ENCODE peak calls at places on chromosomes 16 and 17, in five cellular contexts. One of them, this sample, is unnamed.

GRCh38 chr17:77692571-77693161 is 265.8 kb upstream of the TNRC6C start:
- DNase-seq in activated CD4-positive, alpha-beta T cell treated with anti-CD3 and anti-CD28 coated beads for 24 hours: no peak
- DNase-seq in heart left ventricle: no peak
- DNase-seq in RWPE1: peak
- DNase-seq in psoas muscle: no peak
- DNase-seq in this sample: no peak

GRCh38 chr16:168424-168823 is 2.6 kb downstream of the HBM start:
- DNase-seq in activated CD4-positive, alpha-beta T cell treated with anti-CD3 and anti-CD28 coated beads for 24 hours: no peak
- DNase-seq in heart left ventricle: no peak
- DNase-seq in RWPE1: no peak
- DNase-seq in psoas muscle: no peak
- DNase-seq in this sample: no peak

GRCh38 chr17:69592692-69593350 is 178.3 kb downstream of the MAP2K6 start:
- DNase-seq in activated CD4-positive, alpha-beta T cell treated with anti-CD3 and anti-CD28 coated beads for 24 hours: no peak
- DNase-seq in heart left ventricle: no peak
- DNase-seq in RWPE1: no peak
- DNase-seq in psoas muscle: no peak
- DNase-seq in this sample: no peak

GRCh38 chr17:75983501-75984181 is 4.6 kb downstream of the TEN1 start:
- DNase-seq in activated CD4-positive, alpha-beta T cell treated with anti-CD3 and anti-CD28 coated beads for 24 hours: no peak
- DNase-seq in heart left ventricle: no peak
- DNase-seq in RWPE1: no peak
- DNase-seq in psoas muscle: no peak
- DNase-seq in this sample: no peak

GRCh38 chr17:63418540-63418939 is 27.6 kb downstream of the CYB561 start:
- DNase-seq in activated CD4-positive, alpha-beta T cell treated with anti-CD3 and anti-CD28 coated beads for 24 hours: no peak
- DNase-seq in heart left ventricle: no peak
- DNase-seq in RWPE1: no peak
- DNase-seq in psoas muscle: no peak
- DNase-seq in this sample: no peak

GRCh38 chr16:84243732-84244131 is 3.9 kb upstream of the KCNG4 start:
- DNase-seq in activated CD4-positive, alpha-beta T cell treated with anti-CD3 and anti-CD28 coated beads for 24 hours: no peak
- DNase-seq in heart left ventricle: no peak
- DNase-seq in RWPE1: no peak
- DNase-seq in psoas muscle: no peak
- DNase-seq in this sample: no peak

GRCh38 chr17:4329838-4330237 is 36.6 kb downstream of the UBE2G1 start:
- DNase-seq in activated CD4-positive, alpha-beta T cell treated with anti-CD3 and anti-CD28 coated beads for 24 hours: no peak
- DNase-seq in heart left ventricle: no peak
- DNase-seq in RWPE1: peak
- DNase-seq in psoas muscle: no peak
- DNase-seq in this sample: no peak

GRCh38 chr17:65163990-65164495 is 26.9 kb downstream of the RGS9 start:
- DNase-seq in activated CD4-positive, alpha-beta T cell treated with anti-CD3 and anti-CD28 coated beads for 24 hours: peak
- DNase-seq in heart left ventricle: no peak
- DNase-seq in RWPE1: peak
- DNase-seq in psoas muscle: no peak
- DNase-seq in this sample: no peak

GRCh38 chr17:68080411-68081150 is 45.0 kb downstream of the KPNA2 start:
- DNase-seq in activated CD4-positive, alpha-beta T cell treated with anti-CD3 and anti-CD28 coated beads for 24 hours: no peak
- DNase-seq in heart left ventricle: no peak
- DNase-seq in RWPE1: no peak
- DNase-seq in psoas muscle: no peak
- DNase-seq in this sample: no peak

GRCh38 chr17:72097144-72097543 is 23.7 kb upstream of the SOX9 start:
- DNase-seq in activated CD4-positive, alpha-beta T cell treated with anti-CD3 and anti-CD28 coated beads for 24 hours: no peak
- DNase-seq in heart left ventricle: no peak
- DNase-seq in RWPE1: peak
- DNase-seq in psoas muscle: no peak
- DNase-seq in this sample: no peak

GRCh38 chr17:56908061-56908542 is 5.7 kb downstream of the TRIM25 start:
- DNase-seq in activated CD4-positive, alpha-beta T cell treated with anti-CD3 and anti-CD28 coated beads for 24 hours: no peak
- DNase-seq in heart left ventricle: peak
- DNase-seq in RWPE1: no peak
- DNase-seq in psoas muscle: peak
- DNase-seq in this sample: no peak

GRCh38 chr16:22232277-22233049 is 26.4 kb downstream of the EEF2K start:
- DNase-seq in activated CD4-positive, alpha-beta T cell treated with anti-CD3 and anti-CD28 coated beads for 24 hours: peak
- DNase-seq in heart left ventricle: no peak
- DNase-seq in RWPE1: peak
- DNase-seq in psoas muscle: no peak
- DNase-seq in this sample: no peak

GRCh38 chr17:57861000-57861736 is 11.3 kb upstream of the MRPS23 start:
- DNase-seq in activated CD4-positive, alpha-beta T cell treated with anti-CD3 and anti-CD28 coated beads for 24 hours: no peak
- DNase-seq in heart left ventricle: peak
- DNase-seq in RWPE1: no peak
- DNase-seq in psoas muscle: peak
- DNase-seq in this sample: peak

GRCh38 chr17:82677353-82677925 is 21.1 kb downstream of the RAB40B start:
- DNase-seq in activated CD4-positive, alpha-beta T cell treated with anti-CD3 and anti-CD28 coated beads for 24 hours: no peak
- DNase-seq in heart left ventricle: no peak
- DNase-seq in RWPE1: no peak
- DNase-seq in psoas muscle: no peak
- DNase-seq in this sample: no peak

GRCh38 chr16:18801197-18801972 is at the start of gene ARL6IP1:
- DNase-seq in activated CD4-positive, alpha-beta T cell treated with anti-CD3 and anti-CD28 coated beads for 24 hours: peak
- DNase-seq in heart left ventricle: peak
- DNase-seq in RWPE1: peak
- DNase-seq in psoas muscle: peak
- DNase-seq in this sample: peak

GRCh38 chr16:57998484-57998883 is 2.0 kb downstream of the ZNF319 start:
- DNase-seq in activated CD4-positive, alpha-beta T cell treated with anti-CD3 and anti-CD28 coated beads for 24 hours: no peak
- DNase-seq in heart left ventricle: no peak
- DNase-seq in RWPE1: peak
- DNase-seq in psoas muscle: no peak
- DNase-seq in this sample: no peak

GRCh38 chr17:79695293-79696158 is 35.2 kb upstream of the ENPP7 start:
- DNase-seq in activated CD4-positive, alpha-beta T cell treated with anti-CD3 and anti-CD28 coated beads for 24 hours: no peak
- DNase-seq in heart left ventricle: peak
- DNase-seq in RWPE1: no peak
- DNase-seq in psoas muscle: no peak
- DNase-seq in this sample: no peak

GRCh38 chr16:16144416-16144815 is 78.9 kb downstream of the ABCC6 start:
- DNase-seq in activated CD4-positive, alpha-beta T cell treated with anti-CD3 and anti-CD28 coated beads for 24 hours: no peak
- DNase-seq in heart left ventricle: no peak
- DNase-seq in RWPE1: peak
- DNase-seq in psoas muscle: no peak
- DNase-seq in this sample: no peak

GRCh38 chr17:68579194-68579900 is 21.8 kb downstream of the FAM20A start:
- DNase-seq in activated CD4-positive, alpha-beta T cell treated with anti-CD3 and anti-CD28 coated beads for 24 hours: no peak
- DNase-seq in heart left ventricle: no peak
- DNase-seq in RWPE1: no peak
- DNase-seq in psoas muscle: no peak
- DNase-seq in this sample: no peak

GRCh38 chr17:68832140-68832871 is 122.9 kb downstream of the ABCA8 start:
- DNase-seq in activated CD4-positive, alpha-beta T cell treated with anti-CD3 and anti-CD28 coated beads for 24 hours: no peak
- DNase-seq in heart left ventricle: peak
- DNase-seq in RWPE1: no peak
- DNase-seq in psoas muscle: peak
- DNase-seq in this sample: no peak

GRCh38 chr17:80561541-80562114 is 17.0 kb downstream of the RPTOR start:
- DNase-seq in activated CD4-positive, alpha-beta T cell treated with anti-CD3 and anti-CD28 coated beads for 24 hours: no peak
- DNase-seq in heart left ventricle: no peak
- DNase-seq in RWPE1: no peak
- DNase-seq in psoas muscle: no peak
- DNase-seq in this sample: no peak

GRCh38 chr17:29929006-29929543 is 953 bp downstream of the SSH2 start:
- DNase-seq in activated CD4-positive, alpha-beta T cell treated with anti-CD3 and anti-CD28 coated beads for 24 hours: no peak
- DNase-seq in heart left ventricle: peak
- DNase-seq in RWPE1: peak
- DNase-seq in psoas muscle: no peak
- DNase-seq in this sample: peak

GRCh38 chr16:86220552-86220951 is 289.8 kb upstream of the FOXF1 start:
- DNase-seq in activated CD4-positive, alpha-beta T cell treated with anti-CD3 and anti-CD28 coated beads for 24 hours: no peak
- DNase-seq in heart left ventricle: no peak
- DNase-seq in RWPE1: no peak
- DNase-seq in psoas muscle: no peak
- DNase-seq in this sample: no peak

GRCh38 chr16:19830902-19831555 is 53.6 kb downstream of the GPRC5B start:
- DNase-seq in activated CD4-positive, alpha-beta T cell treated with anti-CD3 and anti-CD28 coated beads for 24 hours: no peak
- DNase-seq in heart left ventricle: no peak
- DNase-seq in RWPE1: no peak
- DNase-seq in psoas muscle: no peak
- DNase-seq in this sample: no peak

GRCh38 chr17:64247836-64248235 is 15.2 kb downstream of the TEX2 start:
- DNase-seq in activated CD4-positive, alpha-beta T cell treated with anti-CD3 and anti-CD28 coated beads for 24 hours: no peak
- DNase-seq in heart left ventricle: no peak
- DNase-seq in RWPE1: no peak
- DNase-seq in psoas muscle: no peak
- DNase-seq in this sample: no peak

GRCh38 chr17:46003907-46004748 is 5.1 kb downstream of the STH start:
- DNase-seq in activated CD4-positive, alpha-beta T cell treated with anti-CD3 and anti-CD28 coated beads for 24 hours: no peak
- DNase-seq in heart left ventricle: no peak
- DNase-seq in RWPE1: no peak
- DNase-seq in psoas muscle: peak
- DNase-seq in this sample: peak

GRCh38 chr17:28405632-28406477 is at the start of gene SLC46A1:
- DNase-seq in activated CD4-positive, alpha-beta T cell treated with anti-CD3 and anti-CD28 coated beads for 24 hours: peak
- DNase-seq in heart left ventricle: peak
- DNase-seq in RWPE1: peak
- DNase-seq in psoas muscle: peak
- DNase-seq in this sample: peak

GRCh38 chr17:64073771-64074703 is 53.6 kb upstream of the ICAM2 start:
- DNase-seq in activated CD4-positive, alpha-beta T cell treated with anti-CD3 and anti-CD28 coated beads for 24 hours: no peak
- DNase-seq in heart left ventricle: no peak
- DNase-seq in RWPE1: no peak
- DNase-seq in psoas muscle: no peak
- DNase-seq in this sample: peak

GRCh38 chr17:29140631-29141483 is 39.3 kb downstream of the MYO18A start:
- DNase-seq in activated CD4-positive, alpha-beta T cell treated with anti-CD3 and anti-CD28 coated beads for 24 hours: no peak
- DNase-seq in heart left ventricle: peak
- DNase-seq in RWPE1: no peak
- DNase-seq in psoas muscle: no peak
- DNase-seq in this sample: peak

GRCh38 chr17:39927928-39928867 is 666 bp downstream of the LRRC3C start:
- DNase-seq in activated CD4-positive, alpha-beta T cell treated with anti-CD3 and anti-CD28 coated beads for 24 hours: no peak
- DNase-seq in heart left ventricle: peak
- DNase-seq in RWPE1: no peak
- DNase-seq in psoas muscle: peak
- DNase-seq in this sample: no peak

GRCh38 chr17:68718465-68718864 is 117.3 kb upstream of the FAM20A start:
- DNase-seq in activated CD4-positive, alpha-beta T cell treated with anti-CD3 and anti-CD28 coated beads for 24 hours: no peak
- DNase-seq in heart left ventricle: no peak
- DNase-seq in RWPE1: no peak
- DNase-seq in psoas muscle: no peak
- DNase-seq in this sample: no peak

GRCh38 chr17:82050761-82051641 is 610 bp downstream of the RFNG start:
- DNase-seq in activated CD4-positive, alpha-beta T cell treated with anti-CD3 and anti-CD28 coated beads for 24 hours: no peak
- DNase-seq in heart left ventricle: no peak
- DNase-seq in RWPE1: no peak
- DNase-seq in psoas muscle: peak
- DNase-seq in this sample: no peak

GRCh38 chr17:77893144-77894044 is 65.1 kb upstream of the TNRC6C start:
- DNase-seq in activated CD4-positive, alpha-beta T cell treated with anti-CD3 and anti-CD28 coated beads for 24 hours: no peak
- DNase-seq in heart left ventricle: no peak
- DNase-seq in RWPE1: no peak
- DNase-seq in psoas muscle: peak
- DNase-seq in this sample: no peak